ENCODE peak calls at places on chromosomes 7 and 10, in seven cellular contexts. One of them, this sample, is unnamed.

GRCh38 chr7:76185187-76185915 is 16.3 kb upstream of the SRRM3 start:
- DNase-seq in NCI-H1694 treated with DMSO at 0.1 percent for 48 hours: peak
- DNase-seq in HCEC 1CT: no peak
- DNase-seq in hippocampal formation: no peak
- DNase-seq in iris pigment epithelial cell: no peak
- DNase-seq in left ventricle myocardium inferior: no peak
- DNase-seq in activated naive CD4-positive, alpha-beta T cell: no peak
- DNase-seq in this sample: no peak

GRCh38 chr10:47298730-47299129 is 1.3 kb upstream of the GDF10 start:
- DNase-seq in NCI-H1694 treated with DMSO at 0.1 percent for 48 hours: no peak
- DNase-seq in iris pigment epithelial cell: no peak
- DNase-seq in activated naive CD4-positive, alpha-beta T cell: no peak
- DNase-seq in hippocampal formation: no peak
- DNase-seq in left ventricle myocardium inferior: no peak
- DNase-seq in HCEC 1CT: no peak
- DNase-seq in this sample: no peak

GRCh38 chr10:14698487-14699170 is 76.1 kb downstream of the FAM107B start:
- DNase-seq in iris pigment epithelial cell: peak
- DNase-seq in HCEC 1CT: peak
- DNase-seq in NCI-H1694 treated with DMSO at 0.1 percent for 48 hours: no peak
- DNase-seq in activated naive CD4-positive, alpha-beta T cell: no peak
- DNase-seq in hippocampal formation: no peak
- DNase-seq in left ventricle myocardium inferior: no peak
- DNase-seq in this sample: no peak

GRCh38 chr7:102830206-102830605 is 81.4 kb downstream of the FAM185A start:
- DNase-seq in NCI-H1694 treated with DMSO at 0.1 percent for 48 hours: no peak
- DNase-seq in activated naive CD4-positive, alpha-beta T cell: no peak
- DNase-seq in left ventricle myocardium inferior: no peak
- DNase-seq in iris pigment epithelial cell: peak
- DNase-seq in HCEC 1CT: no peak
- DNase-seq in hippocampal formation: no peak
- DNase-seq in this sample: no peak

GRCh38 chr10:24825551-24825950 is 101.9 kb upstream of the ARHGAP21 start:
- DNase-seq in left ventricle myocardium inferior: no peak
- DNase-seq in NCI-H1694 treated with DMSO at 0.1 percent for 48 hours: no peak
- DNase-seq in iris pigment epithelial cell: peak
- DNase-seq in hippocampal formation: no peak
- DNase-seq in activated naive CD4-positive, alpha-beta T cell: no peak
- DNase-seq in HCEC 1CT: peak
- DNase-seq in this sample: no peak

GRCh38 chr7:140231779-140232491 is 55.2 kb upstream of the KDM7A start:
- DNase-seq in NCI-H1694 treated with DMSO at 0.1 percent for 48 hours: no peak
- DNase-seq in left ventricle myocardium inferior: no peak
- DNase-seq in HCEC 1CT: no peak
- DNase-seq in activated naive CD4-positive, alpha-beta T cell: no peak
- DNase-seq in hippocampal formation: no peak
- DNase-seq in iris pigment epithelial cell: no peak
- DNase-seq in this sample: no peak

GRCh38 chr10:60446855-60447254 is 57.2 kb upstream of the ANK3 start:
- DNase-seq in hippocampal formation: no peak
- DNase-seq in left ventricle myocardium inferior: no peak
- DNase-seq in activated naive CD4-positive, alpha-beta T cell: no peak
- DNase-seq in HCEC 1CT: no peak
- DNase-seq in NCI-H1694 treated with DMSO at 0.1 percent for 48 hours: peak
- DNase-seq in iris pigment epithelial cell: peak
- DNase-seq in this sample: no peak

GRCh38 chr7:45699726-45700390 is 125.7 kb downstream of the ADCY1 start:
- DNase-seq in HCEC 1CT: no peak
- DNase-seq in hippocampal formation: no peak
- DNase-seq in activated naive CD4-positive, alpha-beta T cell: no peak
- DNase-seq in left ventricle myocardium inferior: no peak
- DNase-seq in iris pigment epithelial cell: no peak
- DNase-seq in NCI-H1694 treated with DMSO at 0.1 percent for 48 hours: no peak
- DNase-seq in this sample: no peak

GRCh38 chr7:46544396-46545008 is 623.4 kb upstream of the IGFBP3 start:
- DNase-seq in NCI-H1694 treated with DMSO at 0.1 percent for 48 hours: no peak
- DNase-seq in hippocampal formation: no peak
- DNase-seq in iris pigment epithelial cell: peak
- DNase-seq in left ventricle myocardium inferior: no peak
- DNase-seq in activated naive CD4-positive, alpha-beta T cell: no peak
- DNase-seq in HCEC 1CT: peak
- DNase-seq in this sample: no peak

GRCh38 chr7:158244873-158245723 is 342.5 kb downstream of the PTPRN2 start:
- DNase-seq in HCEC 1CT: no peak
- DNase-seq in left ventricle myocardium inferior: no peak
- DNase-seq in NCI-H1694 treated with DMSO at 0.1 percent for 48 hours: no peak
- DNase-seq in iris pigment epithelial cell: no peak
- DNase-seq in activated naive CD4-positive, alpha-beta T cell: no peak
- DNase-seq in hippocampal formation: no peak
- DNase-seq in this sample: no peak

GRCh38 chr7:114112806-114113205 is 194.0 kb upstream of the PPP1R3A start:
- DNase-seq in iris pigment epithelial cell: no peak
- DNase-seq in HCEC 1CT: no peak
- DNase-seq in NCI-H1694 treated with DMSO at 0.1 percent for 48 hours: no peak
- DNase-seq in activated naive CD4-positive, alpha-beta T cell: no peak
- DNase-seq in hippocampal formation: no peak
- DNase-seq in left ventricle myocardium inferior: no peak
- DNase-seq in this sample: no peak

GRCh38 chr10:85607296-85607695 is 759.3 kb downstream of the GRID1 start:
- DNase-seq in left ventricle myocardium inferior: no peak
- DNase-seq in activated naive CD4-positive, alpha-beta T cell: no peak
- DNase-seq in NCI-H1694 treated with DMSO at 0.1 percent for 48 hours: no peak
- DNase-seq in HCEC 1CT: no peak
- DNase-seq in hippocampal formation: no peak
- DNase-seq in iris pigment epithelial cell: no peak
- DNase-seq in this sample: no peak

GRCh38 chr7:149355390-149356048 is 93.5 kb downstream of the ZNF783 start:
- DNase-seq in hippocampal formation: no peak
- DNase-seq in iris pigment epithelial cell: peak
- DNase-seq in HCEC 1CT: peak
- DNase-seq in NCI-H1694 treated with DMSO at 0.1 percent for 48 hours: no peak
- DNase-seq in activated naive CD4-positive, alpha-beta T cell: no peak
- DNase-seq in left ventricle myocardium inferior: no peak
- DNase-seq in this sample: no peak

GRCh38 chr10:80344912-80345311 is 11.6 kb downstream of the DYDC1 start:
- DNase-seq in HCEC 1CT: no peak
- DNase-seq in activated naive CD4-positive, alpha-beta T cell: no peak
- DNase-seq in left ventricle myocardium inferior: no peak
- DNase-seq in iris pigment epithelial cell: no peak
- DNase-seq in hippocampal formation: no peak
- DNase-seq in NCI-H1694 treated with DMSO at 0.1 percent for 48 hours: no peak
- DNase-seq in this sample: no peak